ENCODE peak calls at places on chromosomes 6 and 20, in ten cellular contexts. X is body of pancreas, I is GM12878, D is IMR-90, E is transverse colon, F is sigmoid colon, B is ovary, Z is suprapubic skin, V is HCT116, K is A549. G is an unnamed sample. For H3K4me1, the result is how much of the 10 kb centered on the place peaks cover.

GRCh38 chr20:40160151-40160550 is 528.9 kb downstream of the MAFB start:
- DNase-seq in Z (no peak), I (peak), X (peak), E (peak), V (peak), B (peak), F (peak), D (peak), K (peak), G (peak)

GRCh38 chr6:19697744-19698290 is 139.4 kb upstream of the ID4 start:
- DNase-seq in B (no peak), F (no peak), X (no peak), V (no peak), D (peak), I (no peak), K (no peak), Z (no peak), E (no peak), G (no peak)

GRCh38 chr6:107318100-107318736 is 141.1 kb downstream of the PDSS2 start:
- DNase-seq in X (peak), D (peak), I (peak), F (no peak), Z (no peak), V (peak), E (peak), B (peak), K (peak), G (peak)

GRCh38 chr6:27451660-27452390 is 21.1 kb downstream of the ZNF184 start:
- DNase-seq in Z (no peak), V (no peak), I (no peak), B (no peak), D (no peak), F (no peak), E (no peak), X (no peak), K (no peak), G (no peak)

GRCh38 chr6:163415176-163415619 is 680 bp downstream of the QKI start:
- DNase-seq in D (no peak), Z (peak), B (peak), V (no peak), X (peak), I (no peak), K (no peak), F (peak), E (no peak), G (no peak)

GRCh38 chr6:121305957-121306607 is 28.2 kb downstream of the TBC1D32 start:
- DNase-seq in F (no peak), K (peak), V (peak), E (no peak), I (no peak), D (peak), X (no peak), B (no peak), Z (no peak), G (no peak)

GRCh38 chr20:44646641-44647274 is 4.7 kb downstream of the ADA start:
- DNase-seq in Z (no peak), V (no peak), D (peak), E (peak), X (no peak), F (no peak), I (peak), B (no peak), K (peak), G (no peak)

GRCh38 chr6:38933426-38933825 is 115.2 kb upstream of the GLP1R start:
- DNase-seq in F (no peak), I (no peak), K (peak), E (no peak), V (peak), B (no peak), D (peak), Z (no peak), X (no peak), G (no peak)

GRCh38 chr6:47168176-47168575 is 126.0 kb upstream of the ADGRF1 start:
- DNase-seq in I (no peak), Z (no peak), B (peak), F (no peak), D (peak), E (peak), X (no peak), V (peak), K (peak), G (peak)

GRCh38 chr6:12051861-12052368 is 39.8 kb downstream of the HIVEP1 start:
- DNase-seq in K (no peak), B (no peak), D (peak), F (no peak), I (peak), V (no peak), E (peak), Z (no peak), X (no peak), G (no peak)

GRCh38 chr6:118298476-118298875 is 249.6 kb upstream of the PLN start:
- DNase-seq in V (no peak), K (no peak), F (no peak), E (no peak), B (no peak), X (no peak), I (no peak), D (peak), Z (no peak), G (no peak)

GRCh38 chr6:30963641-30964040 is 19.9 kb upstream of the MUC21 start:
- DNase-seq in X (no peak), B (no peak), K (no peak), I (no peak), Z (no peak), E (no peak), V (no peak), F (no peak), D (peak), G (no peak)

GRCh38 chr6:132009175-132009574 is 58.0 kb upstream of the CCN2 start:
- DNase-seq in X (no peak), B (no peak), D (no peak), F (no peak), Z (no peak), I (no peak), K (no peak), V (no peak), E (no peak), G (no peak)

GRCh38 chr6:93294879-93295278 is 124.5 kb downstream of the EPHA7 start:
- DNase-seq in F (no peak), X (no peak), E (no peak), B (no peak), I (no peak), V (no peak), K (no peak), Z (no peak), D (no peak), G (no peak)

GRCh38 chr20:39961667-39962066 is 727.4 kb downstream of the MAFB start:
- DNase-seq in B (no peak), I (no peak), V (no peak), Z (no peak), K (no peak), D (no peak), F (no peak), X (no peak), E (no peak), G (no peak)

GRCh38 chr6:15429146-15430110 is 183.6 kb downstream of the JARID2 start:
- DNase-seq in D (peak), B (no peak), K (no peak), F (no peak), V (no peak), X (no peak), I (no peak), Z (no peak), E (no peak), G (no peak)

GRCh38 chr20:4949833-4950178 is 51.5 kb downstream of the SLC23A2 start:
- DNase-seq in I (no peak), E (no peak), Z (no peak), D (peak), B (no peak), F (no peak), K (peak), X (no peak), V (no peak), G (no peak)

GRCh38 chr6:37010402-37010892 is 5.0 kb downstream of the FGD2 start:
- DNase-seq in X (no peak), D (no peak), B (no peak), F (no peak), K (no peak), V (no peak), Z (no peak), E (no peak), I (no peak), G (no peak)

GRCh38 chr6:43951063-43951755 is 176.0 kb downstream of the MRPL14 start:
- DNase-seq in F (peak), Z (peak), D (no peak), X (peak), B (no peak), V (peak), E (peak), I (no peak), K (peak), G (peak)

GRCh38 chr20:2800590-2801458 is at the start of gene CPXM1:
- DNase-seq in D (no peak), B (no peak), V (no peak), K (no peak), F (no peak), I (no peak), Z (no peak), X (no peak), E (no peak), G (no peak)

GRCh38 chr6:157323924-157324276 is 581 bp upstream of the TMEM242 start:
- DNase-seq in B (peak), X (peak), D (peak), E (peak), I (no peak), K (peak), Z (peak), F (peak), V (peak), G (peak)

GRCh38 chr6:95837890-95838289 is 177.9 kb upstream of the FUT9 start:
- DNase-seq in X (no peak), I (no peak), F (no peak), E (no peak), B (no peak), V (no peak), D (no peak), K (no peak), Z (no peak), G (no peak)

GRCh38 chr20:45993197-45993951 is 15.3 kb upstream of the MMP9 start:
- DNase-seq in V (peak), K (peak), B (no peak), Z (no peak), E (peak), F (peak), I (no peak), D (peak), X (no peak), G (peak)

GRCh38 chr20:41119593-41120561 is 17.5 kb upstream of the PLCG1 start:
- DNase-seq in E (no peak), Z (no peak), X (no peak), V (no peak), D (no peak), F (no peak), K (no peak), I (no peak), B (no peak), G (no peak)

GRCh38 chr20:18404172-18404571 is 62.7 kb downstream of the DZANK1 start:
- DNase-seq in D (no peak), V (no peak), B (no peak), K (no peak), X (no peak), F (no peak), Z (no peak), I (no peak), E (no peak), G (no peak)

GRCh38 chr6:19472168-19472567 is 365.0 kb upstream of the ID4 start:
- DNase-seq in F (no peak), Z (no peak), I (no peak), B (no peak), X (no peak), V (peak), D (peak), E (no peak), K (peak), G (no peak)

GRCh38 chr6:112216699-112217551 is 37.4 kb downstream of the LAMA4 start:
- DNase-seq in K (peak), V (no peak), Z (no peak), F (no peak), I (no peak), D (peak), X (no peak), E (no peak), B (no peak), G (no peak)

GRCh38 chr20:50333856-50334255 is 143.2 kb downstream of the CEBPB start:
- DNase-seq in F (peak), V (no peak), D (peak), K (no peak), X (no peak), I (no peak), E (no peak), Z (no peak), B (peak), G (no peak)

GRCh38 chr6:109672827-109673226 is 18.2 kb downstream of the AK9 start:
- DNase-seq in V (no peak), K (no peak), Z (no peak), B (no peak), X (no peak), F (no peak), E (no peak), I (no peak), D (no peak), G (no peak)

GRCh38 chr20:63667858-63668257 is 9.7 kb downstream of the RTEL1 start:
- DNase-seq in X (no peak), K (no peak), D (no peak), I (no peak), V (no peak), Z (no peak), F (no peak), B (no peak), E (no peak), G (no peak)

GRCh38 chr6:147870745-147871144 is 362.3 kb downstream of the SAMD5 start:
- DNase-seq in K (no peak), B (no peak), F (no peak), E (no peak), X (no peak), Z (no peak), V (no peak), I (no peak), D (no peak), G (no peak)

GRCh38 chr20:4041748-4042411 is 26.5 kb upstream of the RNF24 start:
- DNase-seq in K (peak), F (peak), B (peak), I (no peak), X (peak), Z (peak), V (peak), E (peak), D (peak), G (peak)

GRCh38 chr20:64064145-64064698 is 1.2 kb downstream of the TCEA2 start:
- DNase-seq in V (peak), K (peak), E (no peak), F (no peak), D (peak), I (no peak), B (peak), Z (no peak), X (peak), G (peak)

GRCh38 chr6:117346142-117346930 is 79.4 kb downstream of the ROS1 start:
- DNase-seq in D (peak), E (no peak), F (no peak), I (no peak), Z (no peak), X (no peak), V (no peak), K (no peak), B (no peak), G (no peak)

GRCh38 chr6:28218312-28219248 is 6.5 kb upstream of the ZSCAN9 start:
- DNase-seq in V (no peak), Z (peak), B (peak), F (peak), X (peak), K (peak), E (peak), I (no peak), D (peak), G (peak)

GRCh38 chr6:1227935-1228753 is 83.8 kb upstream of the FOXQ1 start:
- DNase-seq in K (no peak), Z (no peak), I (no peak), V (no peak), B (no peak), F (no peak), X (no peak), E (peak), D (no peak), G (peak)

GRCh38 chr20:60024245-60024644 is 66.0 kb downstream of the CDH26 start:
- DNase-seq in K (no peak), X (no peak), B (no peak), F (no peak), E (no peak), Z (no peak), D (no peak), I (no peak), V (no peak), G (no peak)

GRCh38 chr6:168007592-168008338 is 10.3 kb downstream of the KIF25 start:
- DNase-seq in B (no peak), I (no peak), D (peak), V (peak), F (no peak), Z (no peak), X (peak), K (peak), E (no peak), G (peak)

GRCh38 chr6:68572525-68572924 is 62.6 kb upstream of the ADGRB3 start:
- DNase-seq in V (no peak), I (peak), B (no peak), E (no peak), Z (no peak), K (peak), F (no peak), D (no peak), X (no peak), G (no peak)

GRCh38 chr20:32479012-32479411 is 106.1 kb downstream of the NOL4L start:
- DNase-seq in Z (no peak), E (no peak), X (no peak), F (peak), V (no peak), D (no peak), B (no peak), I (no peak), K (no peak), G (no peak)

GRCh38 chr20:32478576-32478975 is 106.6 kb downstream of the NOL4L start:
- DNase-seq in X (no peak), V (no peak), F (peak), D (no peak), K (no peak), E (no peak), Z (no peak), B (no peak), I (no peak), G (no peak)

GRCh38 chr20:32481311-32482103 is 103.6 kb downstream of the NOL4L start:
- DNase-seq in F (peak), K (no peak), Z (peak), D (no peak), I (no peak), V (no peak), E (peak), X (no peak), B (no peak), G (no peak)

GRCh38 chr20:32480361-32481199 is 104.6 kb downstream of the NOL4L start:
- DNase-seq in V (no peak), B (no peak), D (peak), I (no peak), F (peak), X (no peak), K (no peak), E (no peak), Z (peak), G (no peak)

GRCh38 chr20:32479697-32480140 is 105.4 kb downstream of the NOL4L start:
- DNase-seq in Z (no peak), V (no peak), E (peak), D (no peak), B (no peak), F (peak), X (no peak), I (no peak), K (no peak), G (no peak)
- TF ChIP-seq POLR2A in Z (no peak), V (no peak), E (peak), D (no peak), B (no peak), F (no peak), X (no peak), I (no peak), K (no peak), G (no peak)

GRCh38 chr6:7899889-7900213 is 10.7 kb downstream of the TXNDC5 start:
- DNase-seq in B (no peak), D (no peak), F (no peak), X (no peak), K (no peak), Z (no peak), I (no peak), V (no peak), E (no peak), G (no peak)
- H3K4me1 ChIP-seq in B (under half), D (under half), F (under half), X (under half), K (under half), Z (under half), I (under half), V (under half), E (under half), G (under half)

DNA sequence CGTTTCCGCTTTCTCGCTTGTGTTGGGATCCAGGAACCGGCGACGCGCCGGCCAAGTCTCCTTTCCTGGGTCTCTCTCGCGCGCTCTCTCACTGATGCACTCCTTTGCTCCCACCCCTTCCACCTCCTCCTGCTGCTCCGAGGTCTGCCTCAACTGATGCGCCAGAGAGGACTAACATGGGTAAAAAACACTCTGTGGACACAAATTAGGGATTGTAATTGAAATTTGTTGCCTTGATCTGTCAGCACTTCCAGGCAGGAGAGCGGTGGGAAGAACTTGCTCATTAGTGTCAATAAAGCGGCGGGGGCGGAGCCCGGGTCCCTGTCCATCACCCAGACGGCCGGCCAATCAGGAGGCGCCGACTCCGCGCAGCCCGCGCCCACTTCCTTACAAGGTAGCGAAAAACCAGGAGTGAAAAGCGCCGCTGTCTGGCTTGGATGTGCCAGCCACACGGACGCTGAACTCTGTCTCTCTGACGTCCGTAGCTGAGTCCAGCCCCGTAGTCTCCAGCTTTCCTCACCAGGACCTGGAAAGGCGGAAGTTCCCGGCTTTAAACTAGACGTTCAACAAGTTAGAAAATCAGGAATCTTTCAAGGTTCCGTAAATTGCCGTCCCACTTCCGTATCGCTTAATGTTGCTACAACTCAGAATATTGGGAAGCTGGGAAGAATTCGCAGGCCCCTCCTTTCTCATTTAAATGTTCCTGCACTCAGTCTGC is at the start of gene TBX18:
- DNase-seq in K (peak), F (peak), D (peak), Z (peak), I (no peak), E (peak), X (peak), B (peak), V (peak), G (peak)
- TF ChIP-seq POLR2A in K (peak), F (no peak), D (no peak), Z (peak), I (no peak), E (no peak), X (no peak), B (peak), V (no peak), G (no peak)

GRCh38 chr20:19781235-19781634 is 23.2 kb downstream of the RIN2 start:
- DNase-seq in E (no peak), Z (no peak), D (no peak), X (no peak), I (no peak), V (no peak), B (no peak), F (peak), K (no peak), G (no peak)
- H3K4me1 ChIP-seq in E (under half), Z (half or more), D (under half), X (under half), I (under half), V (under half), B (under half), F (under half), K (under half), G (under half)

DNA sequence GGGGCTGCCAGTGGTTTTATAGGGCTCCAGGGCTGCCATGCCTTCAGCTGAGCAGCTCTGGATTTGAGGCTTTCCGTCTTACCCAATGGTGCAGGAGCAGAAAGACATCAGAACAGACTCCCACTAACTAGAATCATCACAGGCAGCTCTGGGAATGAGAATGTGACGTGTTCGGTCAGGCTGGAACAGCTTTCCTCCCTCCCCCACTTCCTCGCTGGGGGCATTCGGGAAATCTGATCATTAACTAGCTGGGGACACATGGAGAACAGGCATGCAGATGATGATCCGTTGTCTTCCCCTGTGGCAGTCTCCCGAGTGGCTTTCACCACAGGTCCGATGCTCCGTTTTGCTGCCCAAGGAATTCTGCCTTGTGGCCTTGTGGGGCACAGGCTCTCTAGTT is 5.5 kb upstream of the MTG2 start:
- DNase-seq in Z (no peak), D (no peak), E (no peak), K (no peak), I (no peak), F (no peak), B (no peak), V (no peak), X (no peak), G (no peak)
- TF ChIP-seq POLR2A in Z (no peak), D (no peak), E (no peak), K (no peak), I (no peak), F (no peak), B (no peak), V (no peak), X (no peak), G (no peak)

G was measured in stomach.